ENCODE peak calls at places on chromosomes 6 and 20, in six cellular contexts. S is WTC11, D is H1, C is A549, P is K562, E is HepG2. O is an unnamed sample.

GRCh38 chr20:19993937-19994667 is 23.1 kb upstream of the NAA20 start:
- DNase-seq in C (no peak), E (no peak), D (no peak), S (no peak), P (no peak), O (peak; percentile 62)

GRCh38 chr6:121879149-121879548 is 443.7 kb downstream of the GJA1 start:
- DNase-seq in D (no peak), C (no peak), P (no peak), E (no peak), S (no peak), O (no peak)

GRCh38 chr6:101146389-101146788 is 247.1 kb upstream of the GRIK2 start:
- DNase-seq in S (no peak), C (no peak), P (no peak), E (no peak), D (no peak), O (no peak)

GRCh38 chr6:124798942-124799496 is 163.2 kb upstream of the RNF217 start:
- DNase-seq in D (no peak), P (no peak), C (no peak), S (no peak), E (no peak), O (no peak)

GRCh38 chr6:160010067-160010466 is 41.2 kb downstream of the IGF2R start:
- DNase-seq in S (no peak), E (no peak), C (no peak), P (no peak), D (no peak), O (no peak)

GRCh38 chr6:33093857-33094256 is 18.1 kb downstream of the HLA-DPB1 start:
- DNase-seq in E (no peak), S (no peak), C (no peak), P (no peak), D (no peak), O (no peak)

GRCh38 chr20:44656447-44656846 is 4.9 kb upstream of the ADA start:
- DNase-seq in P (no peak), S (no peak), C (no peak), E (no peak), D (no peak), O (no peak)

GRCh38 chr6:93554018-93554417 is 134.7 kb upstream of the EPHA7 start:
- DNase-seq in D (no peak), P (no peak), E (no peak), C (no peak), S (no peak), O (no peak)

GRCh38 chr20:9051508-9051907 is 17.4 kb upstream of the PLCB4 start:
- DNase-seq in C (peak; percentile 75), P (peak; percentile 10), D (no peak), S (no peak), E (peak; percentile 43), O (peak; percentile 93)

GRCh38 chr20:35991142-35991771 is 22.9 kb downstream of the CNBD2 start:
- DNase-seq in E (peak; percentile 35), S (peak; percentile 36), C (peak; percentile 79), D (no peak), P (peak; percentile 44), O (peak; percentile 50)

GRCh38 chr6:160960839-160961238 is 30.7 kb upstream of the MAP3K4 start:
- DNase-seq in E (no peak), S (no peak), D (no peak), C (no peak), P (no peak), O (no peak)

GRCh38 chr20:20580139-20580538 is 132.3 kb downstream of the RALGAPA2 start:
- DNase-seq in P (no peak), E (no peak), C (no peak), D (no peak), S (no peak), O (no peak)

GRCh38 chr6:79377047-79377446 is 142.6 kb upstream of the HMGN3 start:
- DNase-seq in D (no peak), S (no peak), P (no peak), C (no peak), E (no peak), O (peak; percentile 64)

GRCh38 chr20:57104113-57104512 is 162.3 kb downstream of the BMP7 start:
- DNase-seq in C (no peak), P (no peak), D (no peak), S (no peak), E (no peak), O (no peak)

GRCh38 chr6:113654396-113654795 is 202.7 kb upstream of the MARCKS start:
- DNase-seq in C (peak; percentile 54), P (no peak), S (no peak), D (no peak), E (no peak), O (peak; percentile 77)

GRCh38 chr6:133964052-133964451 is 11.0 kb downstream of the TBPL1 start:
- DNase-seq in D (no peak), C (no peak), S (no peak), E (no peak), P (no peak), O (peak; percentile 21)

GRCh38 chr6:27752038-27752885 is 159.9 kb downstream of the OR2B2 start:
- DNase-seq in S (peak; percentile 44), D (peak; percentile 73), P (peak; percentile 61), E (peak; percentile 89), C (peak; percentile 28), O (peak; percentile 89)

GRCh38 chr6:124795879-124796838 is 166.1 kb upstream of the RNF217 start:
- DNase-seq in D (peak; percentile 49), C (no peak), S (peak; percentile 53), P (peak; percentile 25), E (no peak), O (no peak)

GRCh38 chr6:40936810-40937209 is 102.2 kb downstream of the UNC5CL start:
- DNase-seq in C (peak; percentile 40), S (no peak), D (no peak), E (no peak), P (no peak), O (peak; percentile 79)

GRCh38 chr6:91273729-91274128 is 686.9 kb upstream of the MAP3K7 start:
- DNase-seq in D (no peak), E (no peak), P (no peak), S (no peak), C (no peak), O (no peak)

GRCh38 chr6:70790483-70790882 is 122.8 kb downstream of the SMAP1 start:
- DNase-seq in C (no peak), P (no peak), S (no peak), D (no peak), E (no peak), O (no peak)

GRCh38 chr6:126721581-126722145 is 381.7 kb downstream of the CENPW start:
- DNase-seq in D (no peak), S (no peak), P (no peak), E (no peak), C (no peak), O (peak; percentile 80)

GRCh38 chr6:31865205-31866118 is 2.8 kb upstream of the NEU1 start:
- DNase-seq in D (no peak), S (no peak), P (no peak), E (peak; percentile 100), C (no peak), O (no peak)

GRCh38 chr6:11033825-11034224 is 10.3 kb downstream of the ELOVL2 start:
- DNase-seq in C (no peak), D (no peak), E (no peak), S (no peak), P (no peak), O (no peak)

GRCh38 chr6:21265264-21266044 is 328.1 kb upstream of the SOX4 start:
- DNase-seq in E (no peak), S (no peak), C (no peak), D (no peak), P (no peak), O (no peak)

DNA sequence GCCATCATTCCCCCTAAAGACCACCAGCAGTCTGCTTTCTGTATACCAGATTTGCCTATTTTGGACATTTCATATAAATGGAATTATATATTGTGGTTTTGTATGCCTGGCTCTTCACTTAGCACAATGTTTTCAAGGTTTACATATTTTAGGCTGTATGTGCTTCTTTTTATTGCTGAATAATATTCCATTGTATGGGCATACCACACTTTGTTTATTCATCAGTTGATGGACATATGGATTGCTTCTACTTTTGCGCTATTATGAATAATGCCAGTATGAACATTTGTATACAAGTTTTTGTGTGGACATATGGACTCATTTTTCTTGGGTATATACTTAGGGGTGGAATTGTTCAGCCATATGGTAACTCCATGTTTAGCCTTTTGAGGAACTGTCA is 12.6 kb downstream of the L3MBTL1 start:
- DNase-seq in S (no peak), D (no peak), C (no peak), E (no peak), P (no peak), O (no peak)
- TF ChIP-seq JUN in S (no peak), D (no peak), C (no peak), E (no peak), P (no peak), O (no peak)

GRCh38 chr20:51668932-51669331 is 99.3 kb downstream of the ATP9A start:
- DNase-seq in C (no peak), S (no peak), P (no peak), E (no peak), D (no peak), O (no peak)
- TF ChIP-seq JUN in C (no peak), S (no peak), P (no peak), E (no peak), D (no peak), O (no peak)

DNA sequence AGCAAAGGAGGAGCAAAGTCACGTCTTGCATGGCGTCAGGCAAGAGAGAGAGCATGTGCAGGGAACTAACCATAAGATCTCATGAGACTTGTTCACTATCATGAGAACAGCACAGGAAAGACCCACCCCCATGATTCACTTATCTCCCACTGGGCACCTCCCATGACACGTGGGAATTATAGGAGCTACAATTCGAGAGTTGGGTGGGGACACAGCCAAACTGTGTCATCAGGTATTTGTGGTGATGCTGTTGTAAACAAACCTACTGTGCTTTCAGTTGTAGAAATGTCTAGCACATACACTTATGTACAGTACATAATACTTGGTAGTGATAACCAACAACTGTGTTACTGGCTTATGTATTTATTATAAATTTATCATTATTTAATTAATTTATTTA is 128.3 kb downstream of the UTRN start:
- DNase-seq in P (no peak), S (no peak), C (no peak), E (no peak), D (no peak), O (no peak)
- TF ChIP-seq JUN in P (no peak), S (no peak), C (no peak), E (no peak), D (no peak), O (no peak)

GRCh38 chr20:47173596-47174216 is 182.8 kb downstream of the ZMYND8 start:
- DNase-seq in P (peak; percentile 31), S (peak; percentile 49), E (no peak), D (no peak), C (no peak), O (no peak)

GRCh38 chr20:47178277-47178676 is 178.2 kb downstream of the ZMYND8 start:
- DNase-seq in C (no peak), S (no peak), E (no peak), P (no peak), D (no peak), O (no peak)

GRCh38 chr20:47175501-47175900 is 181.0 kb downstream of the ZMYND8 start:
- DNase-seq in D (no peak), E (no peak), S (no peak), P (no peak), C (no peak), O (peak; percentile 86)

GRCh38 chr20:47172579-47172978 is 183.9 kb downstream of the ZMYND8 start:
- DNase-seq in S (no peak), C (no peak), D (no peak), E (no peak), P (no peak), O (no peak)

DNA sequence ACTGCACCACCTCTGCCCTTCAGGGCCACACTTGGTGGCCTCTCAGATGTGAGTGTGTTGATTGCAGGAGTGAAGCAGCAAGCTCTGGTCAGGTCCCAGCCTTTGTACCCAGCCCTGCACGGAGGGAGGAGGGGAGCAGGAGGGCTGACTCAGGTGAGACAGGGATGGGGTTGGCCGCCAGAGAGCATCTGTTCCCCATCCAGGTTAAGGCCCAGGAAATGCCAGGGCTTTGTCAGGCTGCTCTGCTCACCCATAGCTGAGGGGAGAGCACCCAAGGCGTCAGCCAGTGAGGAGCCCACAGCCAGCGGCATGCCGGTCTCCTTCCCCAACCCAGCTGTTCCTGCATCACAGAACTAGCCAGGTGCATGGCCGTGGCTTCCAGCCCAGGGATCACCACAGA is 181.7 kb downstream of the ZMYND8 start:
- DNase-seq in C (no peak), D (no peak), E (no peak), S (no peak), P (no peak), O (no peak)
- TF ChIP-seq JUN in C (no peak), D (no peak), E (no peak), S (no peak), P (no peak), O (no peak)